ENCODE peak calls at places on chromosomes 7 and 10, in nine cellular contexts. T is hippocampal formation; D is Kasumi-1; Q is amniotic stem cell; C is CMK; A is stimulated activated CD8-positive, alpha-beta memory T cell treated with anti-CD3 and anti-CD28 coated beads, Interleukin-15, amount 100 ng/mL, for 24 hours; Y is keratinocyte; R is thoracic aorta; Z is stimulated activated CD4-positive, alpha-beta T cell treated with anti-CD3 and anti-CD28 coated beads, Interleukin-1b, Interleukin-23, amount 100 ng/mL, for 1 hour. N is an unnamed sample.

GRCh38 chr10:52455095-52455494 is 141.0 kb downstream of the DKK1 start:
- DNase-seq in R (no peak), Z (no peak), D (no peak), Y (peak), T (no peak), C (no peak), A (no peak), Q (no peak), N (no peak)

GRCh38 chr7:150875791-150876190 is 23.5 kb downstream of the AOC1 start:
- DNase-seq in D (peak), Y (no peak), Q (no peak), C (no peak), R (no peak), T (no peak), A (no peak), Z (no peak), N (no peak)

GRCh38 chr7:21370283-21370982 is 57.5 kb upstream of the SP4 start:
- DNase-seq in C (no peak), R (no peak), Q (no peak), D (no peak), T (no peak), A (no peak), Z (no peak), Y (no peak), N (no peak)

GRCh38 chr7:57820477-57820876 is 370.5 kb downstream of the ZNF716 start:
- DNase-seq in R (no peak), Y (no peak), D (no peak), C (no peak), Z (no peak), Q (no peak), A (no peak), T (no peak), N (no peak)

GRCh38 chr10:80603516-80603915 is 65.8 kb downstream of the SH2D4B start:
- DNase-seq in D (no peak), Y (no peak), R (no peak), C (no peak), T (no peak), Z (no peak), Q (no peak), A (no peak), N (no peak)

GRCh38 chr10:86899670-86900276 is 57.6 kb downstream of the MMRN2 start:
- DNase-seq in A (no peak), T (peak), Z (peak), R (peak), Q (peak), D (peak), C (peak), Y (no peak), N (peak)

GRCh38 chr7:105776068-105776790 is 100.2 kb downstream of the ATXN7L1 start:
- DNase-seq in T (no peak), D (no peak), C (no peak), Q (peak), R (peak), Y (no peak), Z (no peak), A (no peak), N (no peak)

GRCh38 chr7:117061751-117062150 is 108.5 kb downstream of the ST7 start:
- DNase-seq in T (no peak), D (no peak), Y (no peak), A (no peak), C (no peak), Z (no peak), Q (no peak), R (no peak), N (no peak)

GRCh38 chr7:80139179-80139578 is 4.5 kb downstream of the GNAI1 start:
- DNase-seq in D (no peak), T (no peak), A (no peak), Z (no peak), Y (no peak), R (no peak), Q (no peak), C (no peak), N (no peak)

GRCh38 chr7:38574121-38574520 is 57.1 kb downstream of the AMPH start:
- DNase-seq in A (no peak), D (no peak), Y (no peak), Z (no peak), R (no peak), C (no peak), Q (no peak), T (no peak), N (no peak)

GRCh38 chr10:24215193-24215592 is 6.3 kb downstream of the KIAA1217 start:
- DNase-seq in Q (no peak), A (no peak), C (no peak), Z (no peak), T (no peak), D (no peak), R (no peak), Y (no peak), N (no peak)

GRCh38 chr7:46930336-46930735 is 651.6 kb downstream of the TNS3 start:
- DNase-seq in R (no peak), Q (peak), C (no peak), D (no peak), Y (peak), A (no peak), T (no peak), Z (no peak), N (no peak)

GRCh38 chr10:23556727-23557440 is 118.0 kb downstream of the OTUD1 start:
- DNase-seq in Z (no peak), R (no peak), Q (no peak), Y (peak), C (no peak), D (peak), A (no peak), T (no peak), N (peak)

GRCh38 chr10:17056781-17057191 is 72.8 kb downstream of the CUBN start:
- DNase-seq in Y (no peak), T (no peak), R (no peak), Q (peak), Z (no peak), C (no peak), D (no peak), A (no peak), N (no peak)

GRCh38 chr7:12212051-12212485 is 974 bp downstream of the TMEM106B start:
- DNase-seq in Z (no peak), Q (no peak), A (no peak), R (no peak), Y (no peak), C (no peak), T (no peak), D (no peak), N (peak)

GRCh38 chr10:122509323-122509722 is 48.0 kb downstream of the HTRA1 start:
- DNase-seq in R (no peak), A (no peak), Z (no peak), Q (no peak), T (no peak), D (no peak), C (no peak), Y (no peak), N (no peak)

GRCh38 chr10:21167288-21168010 is 270.3 kb upstream of the NEBL start:
- DNase-seq in A (no peak), C (no peak), Y (no peak), R (no peak), Z (no peak), T (no peak), Q (no peak), D (no peak), N (no peak)

GRCh38 chr7:128259131-128260056 is 18.3 kb downstream of the LEP start:
- DNase-seq in Q (no peak), C (no peak), R (no peak), Y (no peak), A (no peak), D (no peak), Z (no peak), T (no peak), N (no peak)

GRCh38 chr7:100674441-100675407 is 1.2 kb downstream of the GNB2 start:
- DNase-seq in T (peak), Y (no peak), R (no peak), Q (no peak), A (no peak), C (no peak), Z (no peak), D (peak), N (no peak)

GRCh38 chr7:105101864-105102263 is 87.9 kb downstream of the KMT2E start:
- DNase-seq in D (no peak), A (no peak), R (no peak), C (no peak), T (no peak), Z (no peak), Q (no peak), Y (no peak), N (no peak)

GRCh38 chr10:86520871-86521619 is 547 bp downstream of the WAPL start:
- DNase-seq in R (no peak), Y (no peak), A (no peak), T (peak), Z (peak), D (peak), Q (no peak), C (peak), N (peak)

GRCh38 chr7:1981201-1981877 is 251.4 kb downstream of the MAD1L1 start:
- DNase-seq in A (no peak), Q (no peak), C (no peak), R (no peak), D (no peak), Y (no peak), T (no peak), Z (no peak), N (no peak)

GRCh38 chr10:69287181-69287580 is 8.9 kb downstream of the HK1 start:
- DNase-seq in A (no peak), Y (no peak), Z (no peak), R (no peak), Q (no peak), T (no peak), D (peak), C (no peak), N (no peak)

GRCh38 chr10:56319386-56319785 is 41.7 kb downstream of the ZWINT start:
- DNase-seq in C (no peak), Z (no peak), Q (no peak), Y (peak), A (no peak), R (no peak), T (no peak), D (peak), N (no peak)

GRCh38 chr10:76977046-76977445 is 660.6 kb downstream of the KCNMA1 start:
- DNase-seq in A (no peak), Q (no peak), R (no peak), Y (no peak), T (no peak), Z (no peak), D (no peak), C (no peak), N (no peak)

GRCh38 chr10:79355420-79356010 is 8.2 kb downstream of the PPIF start:
- DNase-seq in T (no peak), A (no peak), D (no peak), C (no peak), Z (no peak), R (no peak), Y (no peak), Q (no peak), N (no peak)

GRCh38 chr7:142319970-142320369 is 62.1 kb upstream of the PRSS58 start:
- DNase-seq in Z (no peak), T (no peak), D (peak), R (no peak), Y (no peak), Q (no peak), C (no peak), A (no peak), N (no peak)

GRCh38 chr7:138979226-138979979 is 1.8 kb downstream of the KIAA1549 start:
- DNase-seq in A (no peak), D (peak), Q (no peak), C (no peak), T (no peak), Y (no peak), R (no peak), Z (no peak), N (no peak)

GRCh38 chr10:30510184-30510931 is 76.4 kb downstream of the MAP3K8 start:
- DNase-seq in A (no peak), Z (no peak), C (no peak), T (no peak), Q (peak), R (peak), D (no peak), Y (no peak), N (no peak)

GRCh38 chr10:44890721-44891550 is 20.2 kb upstream of the TMEM72 start:
- DNase-seq in Q (no peak), Z (no peak), R (no peak), A (no peak), Y (no peak), C (no peak), D (no peak), T (no peak), N (no peak)

GRCh38 chr10:77936697-77937567 is 10.4 kb upstream of the DLG5 start:
- DNase-seq in Z (no peak), T (no peak), D (peak), R (no peak), Q (no peak), C (no peak), Y (no peak), A (no peak), N (no peak)